ENCODE peak calls at places on chromosomes 7 and 10, in eight cellular contexts. One of them, this sample, is unnamed.
A peak's percentile ranks its signal among the peaks of the same experiment; 100 is the strongest.

GRCh38 chr7:25995893-25996529 is 156.0 kb upstream of the NFE2L3 start:
- DNase-seq in heart right ventricle: no peak
- DNase-seq in gastrocnemius medialis: no peak
- DNase-seq in stomach: no peak
- DNase-seq in right cardiac atrium: no peak
- DNase-seq in transverse colon: no peak
- DNase-seq in H1: no peak
- DNase-seq in fibroblast of lung: no peak
- DNase-seq in this sample: no peak

GRCh38 chr7:97851725-97852124 is 20.5 kb downstream of the ASNS start:
- DNase-seq in right cardiac atrium: no peak
- DNase-seq in H1: no peak
- DNase-seq in heart right ventricle: no peak
- DNase-seq in stomach: no peak
- DNase-seq in transverse colon: no peak
- DNase-seq in fibroblast of lung: peak; percentile 58
- DNase-seq in gastrocnemius medialis: peak; percentile 22
- DNase-seq in this sample: no peak

GRCh38 chr7:124532166-124532565 is 233.4 kb downstream of the GPR37 start:
- DNase-seq in transverse colon: no peak
- DNase-seq in right cardiac atrium: no peak
- DNase-seq in heart right ventricle: no peak
- DNase-seq in stomach: no peak
- DNase-seq in gastrocnemius medialis: no peak
- DNase-seq in fibroblast of lung: no peak
- DNase-seq in H1: no peak
- DNase-seq in this sample: no peak

GRCh38 chr7:137978464-137979237 is 23.2 kb downstream of the CREB3L2 start:
- DNase-seq in stomach: no peak
- DNase-seq in gastrocnemius medialis: peak; percentile 75
- DNase-seq in right cardiac atrium: peak; percentile 77
- DNase-seq in transverse colon: peak; percentile 41
- DNase-seq in H1: no peak
- DNase-seq in fibroblast of lung: peak; percentile 98
- DNase-seq in heart right ventricle: peak; percentile 33
- DNase-seq in this sample: no peak

GRCh38 chr10:111200505-111201186 is 123.8 kb downstream of the ADRA2A start:
- DNase-seq in transverse colon: peak; percentile 30
- DNase-seq in heart right ventricle: no peak
- DNase-seq in gastrocnemius medialis: no peak
- DNase-seq in fibroblast of lung: no peak
- DNase-seq in right cardiac atrium: no peak
- DNase-seq in H1: no peak
- DNase-seq in stomach: no peak
- DNase-seq in this sample: no peak

GRCh38 chr10:12350925-12351324 is 1.6 kb downstream of the CAMK1D start:
- DNase-seq in H1: no peak
- DNase-seq in fibroblast of lung: no peak
- DNase-seq in stomach: no peak
- DNase-seq in heart right ventricle: no peak
- DNase-seq in gastrocnemius medialis: no peak
- DNase-seq in transverse colon: no peak
- DNase-seq in right cardiac atrium: no peak
- DNase-seq in this sample: no peak

GRCh38 chr7:108010377-108010776 is 7.4 kb upstream of the LAMB1 start:
- DNase-seq in fibroblast of lung: no peak
- DNase-seq in heart right ventricle: no peak
- DNase-seq in transverse colon: no peak
- DNase-seq in right cardiac atrium: no peak
- DNase-seq in stomach: no peak
- DNase-seq in gastrocnemius medialis: no peak
- DNase-seq in H1: no peak
- DNase-seq in this sample: no peak

GRCh38 chr10:31242902-31243301 is 76.1 kb upstream of the ZEB1 start:
- DNase-seq in gastrocnemius medialis: no peak
- DNase-seq in H1: peak; percentile 7
- DNase-seq in fibroblast of lung: peak; percentile 76
- DNase-seq in right cardiac atrium: peak; percentile 27
- DNase-seq in transverse colon: no peak
- DNase-seq in stomach: no peak
- DNase-seq in heart right ventricle: no peak
- DNase-seq in this sample: no peak

GRCh38 chr10:116490028-116490662 is 55.6 kb upstream of the PNLIP start:
- DNase-seq in fibroblast of lung: peak; percentile 28
- DNase-seq in right cardiac atrium: no peak
- DNase-seq in stomach: no peak
- DNase-seq in transverse colon: no peak
- DNase-seq in heart right ventricle: no peak
- DNase-seq in gastrocnemius medialis: no peak
- DNase-seq in H1: no peak
- DNase-seq in this sample: no peak

GRCh38 chr7:152847491-152847890 is 87.9 kb downstream of the ACTR3B start:
- DNase-seq in right cardiac atrium: no peak
- DNase-seq in H1: no peak
- DNase-seq in transverse colon: no peak
- DNase-seq in fibroblast of lung: no peak
- DNase-seq in gastrocnemius medialis: no peak
- DNase-seq in stomach: no peak
- DNase-seq in heart right ventricle: no peak
- DNase-seq in this sample: no peak

GRCh38 chr7:149261321-149261828 is 621 bp upstream of the ZNF783 start:
- DNase-seq in stomach: no peak
- DNase-seq in fibroblast of lung: peak; percentile 40
- DNase-seq in gastrocnemius medialis: no peak
- DNase-seq in H1: no peak
- DNase-seq in right cardiac atrium: no peak
- DNase-seq in heart right ventricle: no peak
- DNase-seq in transverse colon: no peak
- DNase-seq in this sample: no peak

GRCh38 chr10:124362572-124362971 is 56.2 kb downstream of the OAT start:
- DNase-seq in stomach: no peak
- DNase-seq in right cardiac atrium: no peak
- DNase-seq in transverse colon: no peak
- DNase-seq in heart right ventricle: no peak
- DNase-seq in gastrocnemius medialis: no peak
- DNase-seq in fibroblast of lung: no peak
- DNase-seq in H1: peak; percentile 33
- DNase-seq in this sample: no peak

GRCh38 chr7:105880571-105881330 is 4.4 kb upstream of the ATXN7L1 start:
- DNase-seq in H1: no peak
- DNase-seq in fibroblast of lung: no peak
- DNase-seq in gastrocnemius medialis: no peak
- DNase-seq in transverse colon: no peak
- DNase-seq in stomach: peak; percentile 59
- DNase-seq in heart right ventricle: no peak
- DNase-seq in right cardiac atrium: no peak
- DNase-seq in this sample: no peak

GRCh38 chr10:9535744-9536143 is 1481.3 kb downstream of the GATA3 start:
- DNase-seq in fibroblast of lung: no peak
- DNase-seq in stomach: no peak
- DNase-seq in right cardiac atrium: no peak
- DNase-seq in H1: no peak
- DNase-seq in gastrocnemius medialis: no peak
- DNase-seq in transverse colon: no peak
- DNase-seq in heart right ventricle: no peak
- DNase-seq in this sample: no peak

GRCh38 chr10:60569681-60570080 is 180.0 kb upstream of the ANK3 start:
- DNase-seq in stomach: no peak
- DNase-seq in gastrocnemius medialis: no peak
- DNase-seq in H1: no peak
- DNase-seq in heart right ventricle: no peak
- DNase-seq in fibroblast of lung: no peak
- DNase-seq in right cardiac atrium: no peak
- DNase-seq in transverse colon: no peak
- DNase-seq in this sample: no peak

GRCh38 chr10:102004376-102004775 is 51.6 kb downstream of the ARMH3 start:
- DNase-seq in heart right ventricle: no peak
- DNase-seq in fibroblast of lung: peak; percentile 49
- DNase-seq in stomach: no peak
- DNase-seq in gastrocnemius medialis: no peak
- DNase-seq in right cardiac atrium: no peak
- DNase-seq in transverse colon: no peak
- DNase-seq in H1: no peak
- DNase-seq in this sample: no peak

GRCh38 chr7:25954395-25954794 is 197.6 kb upstream of the NFE2L3 start:
- DNase-seq in stomach: no peak
- DNase-seq in transverse colon: no peak
- DNase-seq in gastrocnemius medialis: no peak
- DNase-seq in right cardiac atrium: no peak
- DNase-seq in H1: no peak
- DNase-seq in heart right ventricle: no peak
- DNase-seq in fibroblast of lung: no peak
- DNase-seq in this sample: no peak

GRCh38 chr10:44911081-44911540 is at the start of gene TMEM72:
- DNase-seq in gastrocnemius medialis: no peak
- DNase-seq in right cardiac atrium: no peak
- DNase-seq in stomach: peak; percentile 92
- DNase-seq in heart right ventricle: no peak
- DNase-seq in transverse colon: peak; percentile 75
- DNase-seq in fibroblast of lung: no peak
- DNase-seq in H1: no peak
- DNase-seq in this sample: no peak
- H3K4me1 ChIP-seq in gastrocnemius medialis: peaks cover 15% of the 10 kb centered on the region
- H3K4me1 ChIP-seq in right cardiac atrium: peaks cover 4% of the 10 kb centered on the region
- H3K4me1 ChIP-seq in stomach: peaks cover 11% of the 10 kb centered on the region
- H3K4me1 ChIP-seq in heart right ventricle: peaks cover 24% of the 10 kb centered on the region
- H3K4me1 ChIP-seq in transverse colon: peaks cover 40% of the 10 kb centered on the region
- H3K4me1 ChIP-seq in fibroblast of lung: no peaks in the 10 kb centered on the region
- H3K4me1 ChIP-seq in H1: peaks cover 17% of the 10 kb centered on the region
- H3K4me1 ChIP-seq in this sample: peaks cover 21% of the 10 kb centered on the region

DNA sequence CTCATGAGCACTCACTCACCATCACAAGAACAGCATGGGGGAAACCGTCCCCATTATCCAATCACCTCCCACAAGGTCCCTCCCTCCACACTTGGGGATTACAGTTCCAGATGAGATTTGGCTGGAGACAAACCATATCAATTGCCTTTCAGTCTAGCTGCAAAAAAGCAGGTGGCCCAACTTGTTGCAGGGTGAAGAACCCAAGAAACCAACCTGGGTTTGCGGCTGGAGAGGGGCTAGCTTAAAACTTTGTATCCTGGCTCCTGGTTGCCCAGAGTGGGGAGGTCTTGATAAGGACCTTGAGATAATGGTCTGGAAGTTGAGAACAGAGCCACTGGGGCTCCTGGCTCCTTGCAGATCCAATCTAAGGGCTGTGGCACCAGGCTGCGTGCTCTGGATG is 122.8 kb upstream of the PCBD1 start:
- DNase-seq in stomach: no peak
- DNase-seq in heart right ventricle: no peak
- DNase-seq in H1: no peak
- DNase-seq in right cardiac atrium: no peak
- DNase-seq in gastrocnemius medialis: no peak
- DNase-seq in transverse colon: no peak
- DNase-seq in fibroblast of lung: no peak
- DNase-seq in this sample: no peak
- H3K27me3 ChIP-seq in stomach: peaks cover 31% of the 10 kb centered on the region
- H3K27me3 ChIP-seq in heart right ventricle: no peaks in the 10 kb centered on the region
- H3K27me3 ChIP-seq in H1: no peaks in the 10 kb centered on the region
- H3K27me3 ChIP-seq in right cardiac atrium: no peaks in the 10 kb centered on the region
- H3K27me3 ChIP-seq in gastrocnemius medialis: no peaks in the 10 kb centered on the region
- H3K27me3 ChIP-seq in transverse colon: no peaks in the 10 kb centered on the region
- H3K27me3 ChIP-seq in fibroblast of lung: peaks cover 6% of the 10 kb centered on the region
- H3K27me3 ChIP-seq in this sample: no peaks in the 10 kb centered on the region

DNA sequence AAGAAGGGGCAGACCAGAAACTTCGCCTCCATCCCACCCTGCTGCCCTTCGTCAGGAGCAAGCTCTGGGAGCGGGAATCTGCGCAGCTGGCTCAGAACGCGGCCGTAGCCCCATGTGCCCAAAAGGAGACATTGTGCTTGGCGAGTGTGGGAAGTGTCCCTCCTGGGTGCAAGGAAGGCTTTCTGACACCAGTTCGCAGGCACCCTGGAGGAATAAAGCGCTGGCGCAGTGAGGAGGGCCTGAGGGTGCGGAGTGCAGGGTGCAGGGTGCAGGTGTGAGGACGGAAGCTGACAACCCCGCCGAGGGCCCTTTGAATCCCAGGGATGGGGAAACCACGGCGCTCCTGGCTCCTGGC is 811 bp downstream of the SLIT1 start:
- DNase-seq in heart right ventricle: no peak
- DNase-seq in stomach: no peak
- DNase-seq in gastrocnemius medialis: no peak
- DNase-seq in transverse colon: no peak
- DNase-seq in fibroblast of lung: no peak
- DNase-seq in H1: no peak
- DNase-seq in right cardiac atrium: no peak
- DNase-seq in this sample: no peak
- H3K4me3 ChIP-seq in heart right ventricle: no peak overlapping the region
- H3K4me3 ChIP-seq in stomach: no peak overlapping the region
- H3K4me3 ChIP-seq in gastrocnemius medialis: no peak overlapping the region
- H3K4me3 ChIP-seq in transverse colon: no peak overlapping the region
- H3K4me3 ChIP-seq in fibroblast of lung: no peak overlapping the region
- H3K4me3 ChIP-seq in H1: peak overlapping the region; percentile 57
- H3K4me3 ChIP-seq in right cardiac atrium: no peak overlapping the region
- H3K4me3 ChIP-seq in this sample: no peak overlapping the region

DNA sequence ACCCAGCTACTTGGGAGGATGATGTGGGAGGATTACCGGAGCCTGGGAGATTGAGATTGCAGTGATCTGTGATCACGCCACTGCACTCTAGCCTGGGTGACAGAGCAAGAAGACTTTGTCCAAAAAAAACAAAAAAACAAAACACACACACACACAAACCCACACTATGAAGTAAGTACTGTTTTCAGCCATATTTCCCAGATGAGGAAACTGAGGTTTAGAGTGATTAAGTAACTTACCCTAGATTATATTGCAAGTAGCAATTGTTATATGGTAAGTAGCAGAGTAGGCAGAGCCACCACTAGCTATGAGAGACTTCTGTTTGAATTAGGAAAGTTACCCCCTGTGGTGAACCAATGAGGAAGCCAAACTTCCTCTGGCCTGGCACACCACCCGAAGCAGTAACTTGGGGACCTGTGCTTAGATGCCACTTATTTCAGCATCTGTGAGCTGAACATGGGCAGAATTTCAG is 61.9 kb downstream of the MCU start:
- DNase-seq in fibroblast of lung: no peak
- DNase-seq in gastrocnemius medialis: no peak
- DNase-seq in H1: no peak
- DNase-seq in right cardiac atrium: no peak
- DNase-seq in heart right ventricle: no peak
- DNase-seq in transverse colon: no peak
- DNase-seq in stomach: no peak
- DNase-seq in this sample: no peak
- H3K4me1 ChIP-seq in fibroblast of lung: no peaks in the 10 kb centered on the region
- H3K4me1 ChIP-seq in gastrocnemius medialis: peaks cover 18% of the 10 kb centered on the region
- H3K4me1 ChIP-seq in H1: peaks cover 19% of the 10 kb centered on the region
- H3K4me1 ChIP-seq in right cardiac atrium: peaks cover 2% of the 10 kb centered on the region
- H3K4me1 ChIP-seq in heart right ventricle: peaks cover 10% of the 10 kb centered on the region
- H3K4me1 ChIP-seq in transverse colon: peaks cover 6% of the 10 kb centered on the region
- H3K4me1 ChIP-seq in stomach: no peaks in the 10 kb centered on the region
- H3K4me1 ChIP-seq in this sample: no peaks in the 10 kb centered on the region

GRCh38 chr7:32318300-32319018 is 171.7 kb downstream of the LSM5 start:
- DNase-seq in H1: no peak
- DNase-seq in stomach: no peak
- DNase-seq in fibroblast of lung: no peak
- DNase-seq in heart right ventricle: peak; percentile 41
- DNase-seq in transverse colon: no peak
- DNase-seq in gastrocnemius medialis: no peak
- DNase-seq in right cardiac atrium: peak; percentile 39
- DNase-seq in this sample: no peak
- H3K27me3 ChIP-seq in H1: no peaks in the 10 kb centered on the region
- H3K27me3 ChIP-seq in stomach: peaks cover 34% of the 10 kb centered on the region
- H3K27me3 ChIP-seq in fibroblast of lung: peaks cover 4% of the 10 kb centered on the region
- H3K27me3 ChIP-seq in heart right ventricle: peaks cover 68% of the 10 kb centered on the region
- H3K27me3 ChIP-seq in transverse colon: peaks cover 26% of the 10 kb centered on the region
- H3K27me3 ChIP-seq in gastrocnemius medialis: no peaks in the 10 kb centered on the region
- H3K27me3 ChIP-seq in right cardiac atrium: no peaks in the 10 kb centered on the region
- H3K27me3 ChIP-seq in this sample: no peaks in the 10 kb centered on the region

GRCh38 chr10:51878695-51879094 is 179.3 kb upstream of the CSTF2T start:
- DNase-seq in gastrocnemius medialis: no peak
- DNase-seq in right cardiac atrium: no peak
- DNase-seq in stomach: no peak
- DNase-seq in fibroblast of lung: no peak
- DNase-seq in transverse colon: no peak
- DNase-seq in H1: no peak
- DNase-seq in heart right ventricle: no peak
- DNase-seq in this sample: no peak
- H3K4me3 ChIP-seq in gastrocnemius medialis: no peak overlapping the region
- H3K4me3 ChIP-seq in right cardiac atrium: no peak overlapping the region
- H3K4me3 ChIP-seq in stomach: no peak overlapping the region
- H3K4me3 ChIP-seq in fibroblast of lung: no peak overlapping the region
- H3K4me3 ChIP-seq in transverse colon: no peak overlapping the region
- H3K4me3 ChIP-seq in H1: no peak overlapping the region
- H3K4me3 ChIP-seq in heart right ventricle: no peak overlapping the region
- H3K4me3 ChIP-seq in this sample: no peak overlapping the region